ENCODE peak calls at places on chromosomes 16 and 17, in four cellular contexts. One of them, this sample, is unnamed.

GRCh38 chr17:1312261-1312870 is 32.9 kb downstream of the TRARG1 start:
- DNase-seq in H9: peak; percentile 78
- DNase-seq in endothelial cell of umbilical vein: no peak
- DNase-seq in mesothelial cell of epicardium: no peak
- DNase-seq in this sample: no peak

GRCh38 chr16:27708651-27709050 is 158.7 kb downstream of the KATNIP start:
- DNase-seq in H9: no peak
- DNase-seq in endothelial cell of umbilical vein: no peak
- DNase-seq in mesothelial cell of epicardium: no peak
- DNase-seq in this sample: no peak

GRCh38 chr17:39244016-39244599 is 18.4 kb upstream of the STAC2 start:
- DNase-seq in H9: no peak
- DNase-seq in mesothelial cell of epicardium: no peak
- DNase-seq in endothelial cell of umbilical vein: no peak
- DNase-seq in this sample: no peak

GRCh38 chr16:67157892-67158635 is 1.6 kb downstream of the TRADD start:
- DNase-seq in H9: no peak
- DNase-seq in mesothelial cell of epicardium: no peak
- DNase-seq in endothelial cell of umbilical vein: no peak
- DNase-seq in this sample: no peak

GRCh38 chr17:11618861-11619566 is 20.7 kb downstream of the DNAH9 start:
- DNase-seq in endothelial cell of umbilical vein: no peak
- DNase-seq in H9: no peak
- DNase-seq in mesothelial cell of epicardium: no peak
- DNase-seq in this sample: no peak

GRCh38 chr17:2271985-2272702 is 31.4 kb downstream of the SMG6 start:
- DNase-seq in mesothelial cell of epicardium: no peak
- DNase-seq in endothelial cell of umbilical vein: no peak
- DNase-seq in H9: no peak
- DNase-seq in this sample: no peak

GRCh38 chr16:81604960-81605383 is 160.4 kb downstream of the CMIP start:
- DNase-seq in endothelial cell of umbilical vein: peak; percentile 70
- DNase-seq in mesothelial cell of epicardium: no peak
- DNase-seq in H9: no peak
- DNase-seq in this sample: no peak

GRCh38 chr16:30948087-30948955 is 547 bp upstream of the ORAI3 start:
- DNase-seq in endothelial cell of umbilical vein: peak; percentile 97
- DNase-seq in H9: peak; percentile 100
- DNase-seq in mesothelial cell of epicardium: peak; percentile 93
- DNase-seq in this sample: peak; percentile 66

GRCh38 chr16:50534556-50534955 is 13.6 kb upstream of the NKD1 start:
- DNase-seq in mesothelial cell of epicardium: no peak
- DNase-seq in H9: no peak
- DNase-seq in endothelial cell of umbilical vein: no peak
- DNase-seq in this sample: no peak

GRCh38 chr17:67359960-67360817 is 6.2 kb downstream of the PSMD12 start:
- DNase-seq in endothelial cell of umbilical vein: peak; percentile 29
- DNase-seq in H9: no peak
- DNase-seq in mesothelial cell of epicardium: no peak
- DNase-seq in this sample: no peak

GRCh38 chr17:48563385-48563838 is 14.7 kb downstream of the HOXB4 start:
- DNase-seq in mesothelial cell of epicardium: no peak
- DNase-seq in H9: no peak
- DNase-seq in endothelial cell of umbilical vein: no peak
- DNase-seq in this sample: no peak

GRCh38 chr17:48560452-48560817 is 15.5 kb upstream of the HOXB2 start:
- DNase-seq in mesothelial cell of epicardium: no peak
- DNase-seq in endothelial cell of umbilical vein: no peak
- DNase-seq in H9: no peak
- DNase-seq in this sample: no peak

GRCh38 chr17:48562934-48563333 is 15.2 kb downstream of the HOXB4 start:
- DNase-seq in endothelial cell of umbilical vein: no peak
- DNase-seq in mesothelial cell of epicardium: no peak
- DNase-seq in H9: no peak
- DNase-seq in this sample: no peak

GRCh38 chr17:48563867-48564199 is 14.3 kb downstream of the HOXB4 start:
- DNase-seq in mesothelial cell of epicardium: no peak
- DNase-seq in H9: no peak
- DNase-seq in endothelial cell of umbilical vein: no peak
- DNase-seq in this sample: no peak

GRCh38 chr17:48561894-48562810 is 16.0 kb downstream of the HOXB4 start:
- DNase-seq in H9: no peak
- DNase-seq in endothelial cell of umbilical vein: no peak
- DNase-seq in mesothelial cell of epicardium: no peak
- DNase-seq in this sample: no peak
- TF ChIP-seq CTCF in H9: peak; percentile 32
- TF ChIP-seq CTCF in endothelial cell of umbilical vein: peak; percentile 34
- TF ChIP-seq CTCF in mesothelial cell of epicardium: no peak
- TF ChIP-seq CTCF in this sample: no peak

DNA sequence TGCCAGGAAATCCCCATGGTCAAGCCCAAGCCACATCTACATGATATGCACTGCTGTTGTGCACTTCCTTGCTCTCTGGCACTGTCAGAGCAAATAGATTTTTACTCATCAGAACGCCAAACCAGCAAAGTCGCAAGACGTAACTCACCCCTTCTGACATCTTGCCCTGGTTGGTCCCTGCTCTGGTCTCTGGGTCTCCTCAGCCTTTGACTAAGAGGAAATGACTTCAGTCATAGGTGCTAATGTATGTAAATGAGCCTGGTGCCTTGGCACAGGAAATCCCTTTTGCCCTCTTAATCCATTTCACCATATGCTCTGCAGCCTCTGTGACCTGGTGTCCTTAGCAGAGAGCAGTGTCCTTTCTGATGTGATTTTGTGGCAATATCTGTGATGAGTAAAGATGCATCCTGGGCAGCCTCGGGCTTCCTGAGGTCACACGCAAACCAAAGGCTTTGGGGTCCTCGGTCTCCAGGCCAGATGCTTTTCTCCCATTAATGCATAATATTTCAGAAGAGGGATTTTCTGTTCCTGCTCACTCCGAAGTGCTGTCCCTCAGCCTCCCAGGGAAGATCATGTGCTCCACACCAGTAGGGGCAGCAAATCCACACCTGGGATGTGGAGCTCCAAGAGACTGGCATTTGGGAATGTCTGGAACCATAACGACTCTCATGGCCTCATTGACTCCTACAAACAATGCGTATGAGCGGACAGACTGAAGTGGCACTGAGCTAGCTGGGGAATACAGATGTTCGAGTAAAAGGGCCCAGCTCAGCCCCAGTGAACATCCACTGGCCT is 66.9 kb downstream of the GP2 start:
- DNase-seq in mesothelial cell of epicardium: no peak
- DNase-seq in H9: no peak
- DNase-seq in endothelial cell of umbilical vein: no peak
- DNase-seq in this sample: no peak
- TF ChIP-seq CTCF in mesothelial cell of epicardium: no peak
- TF ChIP-seq CTCF in H9: peak; percentile 37
- TF ChIP-seq CTCF in endothelial cell of umbilical vein: no peak
- TF ChIP-seq CTCF in this sample: no peak

GRCh38 chr16:71214771-71215381 is 15.6 kb downstream of the HYDIN start:
- DNase-seq in endothelial cell of umbilical vein: peak; percentile 25
- DNase-seq in H9: no peak
- DNase-seq in mesothelial cell of epicardium: no peak
- DNase-seq in this sample: no peak
- TF ChIP-seq CTCF in endothelial cell of umbilical vein: no peak
- TF ChIP-seq CTCF in H9: peak; percentile 58
- TF ChIP-seq CTCF in mesothelial cell of epicardium: no peak
- TF ChIP-seq CTCF in this sample: no peak

GRCh38 chr16:85094176-85094805 is 18.0 kb downstream of the CIBAR2 start:
- DNase-seq in H9: no peak
- DNase-seq in endothelial cell of umbilical vein: no peak
- DNase-seq in mesothelial cell of epicardium: no peak
- DNase-seq in this sample: no peak

GRCh38 chr16:85094812-85095211 is 17.5 kb downstream of the CIBAR2 start:
- DNase-seq in endothelial cell of umbilical vein: no peak
- DNase-seq in mesothelial cell of epicardium: no peak
- DNase-seq in H9: no peak
- DNase-seq in this sample: no peak

GRCh38 chr16:85092851-85093250 is 19.4 kb downstream of the CIBAR2 start:
- DNase-seq in endothelial cell of umbilical vein: no peak
- DNase-seq in H9: no peak
- DNase-seq in mesothelial cell of epicardium: no peak
- DNase-seq in this sample: no peak

GRCh38 chr16:85092309-85092708 is 20.0 kb downstream of the CIBAR2 start:
- DNase-seq in endothelial cell of umbilical vein: no peak
- DNase-seq in mesothelial cell of epicardium: no peak
- DNase-seq in H9: no peak
- DNase-seq in this sample: no peak

GRCh38 chr16:85093705-85094104 is 18.6 kb downstream of the CIBAR2 start:
- DNase-seq in H9: no peak
- DNase-seq in mesothelial cell of epicardium: no peak
- DNase-seq in endothelial cell of umbilical vein: no peak
- DNase-seq in this sample: no peak
- TF ChIP-seq CTCF in H9: no peak
- TF ChIP-seq CTCF in mesothelial cell of epicardium: no peak
- TF ChIP-seq CTCF in endothelial cell of umbilical vein: no peak
- TF ChIP-seq CTCF in this sample: no peak

DNA sequence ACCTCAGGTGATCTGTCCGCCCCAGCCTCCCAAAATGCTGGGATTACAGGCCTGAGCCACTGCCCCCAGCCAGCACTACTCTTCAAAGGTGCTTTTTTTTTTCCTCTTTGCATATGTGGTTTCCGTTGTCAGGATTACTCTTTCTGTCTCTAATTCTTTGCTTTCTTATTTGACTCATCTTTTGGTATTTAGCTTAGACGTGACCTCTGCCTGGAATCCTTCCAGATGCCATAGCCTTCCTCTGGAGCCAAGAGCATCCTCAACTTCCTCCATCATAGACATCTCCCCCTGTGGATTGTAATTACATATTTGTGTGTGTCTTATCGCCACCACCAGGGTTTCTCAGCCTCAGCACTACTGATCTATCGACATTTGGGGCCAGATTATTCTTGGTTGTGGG is 84.4 kb upstream of the XYLT1 start:
- DNase-seq in endothelial cell of umbilical vein: no peak
- DNase-seq in mesothelial cell of epicardium: no peak
- DNase-seq in H9: no peak
- DNase-seq in this sample: no peak
- TF ChIP-seq CTCF in endothelial cell of umbilical vein: no peak
- TF ChIP-seq CTCF in mesothelial cell of epicardium: no peak
- TF ChIP-seq CTCF in H9: no peak
- TF ChIP-seq CTCF in this sample: no peak

GRCh38 chr17:33291248-33292183 is 1.6 kb downstream of the ASIC2 start:
- DNase-seq in endothelial cell of umbilical vein: peak; percentile 22
- DNase-seq in mesothelial cell of epicardium: peak; percentile 34
- DNase-seq in H9: peak; percentile 81
- DNase-seq in this sample: peak; percentile 30
- TF ChIP-seq CTCF in endothelial cell of umbilical vein: no peak
- TF ChIP-seq CTCF in mesothelial cell of epicardium: no peak
- TF ChIP-seq CTCF in H9: peak; percentile 30
- TF ChIP-seq CTCF in this sample: no peak

GRCh38 chr17:5747276-5747675 is 163.0 kb upstream of the NLRP1 start:
- DNase-seq in endothelial cell of umbilical vein: no peak
- DNase-seq in mesothelial cell of epicardium: no peak
- DNase-seq in H9: no peak
- DNase-seq in this sample: no peak
- TF ChIP-seq CTCF in endothelial cell of umbilical vein: no peak
- TF ChIP-seq CTCF in mesothelial cell of epicardium: no peak
- TF ChIP-seq CTCF in H9: peak; percentile 41
- TF ChIP-seq CTCF in this sample: no peak

DNA sequence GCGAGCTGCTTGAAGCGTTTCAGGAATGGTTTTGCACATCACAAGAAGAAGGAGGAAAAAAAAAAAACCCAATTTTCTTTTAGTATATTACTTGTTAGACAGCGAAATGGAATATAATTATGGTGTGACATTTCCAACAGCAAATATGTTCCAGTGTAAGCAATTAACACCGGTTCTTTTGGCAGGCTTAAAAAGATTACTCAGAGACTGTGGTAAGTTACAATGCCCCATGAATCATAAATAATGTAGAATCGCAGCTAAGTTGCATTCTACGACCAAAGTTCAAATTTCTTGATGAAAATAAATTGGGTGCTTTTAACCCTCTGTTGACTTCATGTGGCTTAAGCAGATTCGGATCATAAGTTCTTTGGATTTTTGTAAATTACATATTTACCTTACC is 245.2 kb downstream of the XYLT1 start:
- DNase-seq in endothelial cell of umbilical vein: no peak
- DNase-seq in H9: no peak
- DNase-seq in mesothelial cell of epicardium: no peak
- DNase-seq in this sample: no peak
- TF ChIP-seq CTCF in endothelial cell of umbilical vein: no peak
- TF ChIP-seq CTCF in H9: no peak
- TF ChIP-seq CTCF in mesothelial cell of epicardium: no peak
- TF ChIP-seq CTCF in this sample: no peak

GRCh38 chr17:45016823-45017222 is 34.6 kb downstream of the DCAKD start:
- DNase-seq in mesothelial cell of epicardium: no peak
- DNase-seq in H9: peak; percentile 81
- DNase-seq in endothelial cell of umbilical vein: no peak
- DNase-seq in this sample: no peak
- TF ChIP-seq CTCF in mesothelial cell of epicardium: no peak
- TF ChIP-seq CTCF in H9: peak; percentile 65
- TF ChIP-seq CTCF in endothelial cell of umbilical vein: no peak
- TF ChIP-seq CTCF in this sample: no peak

DNA sequence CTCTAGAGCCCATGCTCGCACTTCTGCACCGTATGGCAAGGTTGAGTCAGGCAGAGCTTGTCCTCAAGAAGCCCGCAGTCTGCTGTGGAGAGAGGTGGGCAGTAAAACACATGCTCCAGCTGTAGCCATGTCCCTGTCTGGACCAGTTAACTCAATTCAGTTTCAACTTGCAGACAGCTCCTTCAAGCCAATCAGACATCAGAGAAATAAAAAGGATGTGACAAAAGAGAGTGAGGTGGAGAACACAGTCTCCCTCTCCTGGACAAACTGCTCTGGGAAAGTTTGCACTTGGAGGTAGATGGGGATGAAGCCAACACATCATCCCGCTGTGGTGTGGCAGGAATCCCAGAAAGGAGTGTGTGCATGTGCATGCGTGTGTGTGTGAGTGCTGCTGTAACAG is 358.5 kb upstream of the ASIC2 start:
- DNase-seq in mesothelial cell of epicardium: no peak
- DNase-seq in endothelial cell of umbilical vein: no peak
- DNase-seq in H9: peak; percentile 62
- DNase-seq in this sample: no peak
- TF ChIP-seq CTCF in mesothelial cell of epicardium: no peak
- TF ChIP-seq CTCF in endothelial cell of umbilical vein: no peak
- TF ChIP-seq CTCF in H9: peak; percentile 63
- TF ChIP-seq CTCF in this sample: no peak

This sample was measured in GM13976.